ENCODE peak calls at places on chromosomes 4 and X, in eight cellular contexts. C is IMR-90, O is Peyer's patch, P is adrenal gland, A is ovary, W is upper lobe of left lung, R is esophagus muscularis mucosa, D is H1. K is an unnamed sample.

GRCh38 chrX:138756234-138756633 is 44.7 kb upstream of the FGF13 start:
- DNase-seq in C (no peak), O (no peak), P (peak; percentile 53), A (peak; percentile 19), W (no peak), R (no peak), D (peak; percentile 9), K (no peak)

GRCh38 chr4:111400736-111401135 is 744.5 kb upstream of the FAM241A start:
- DNase-seq in C (peak; percentile 81), O (no peak), P (no peak), A (no peak), W (no peak), R (no peak), D (no peak), K (no peak)

GRCh38 chr4:56038763-56039162 is 90.0 kb downstream of the CEP135 start:
- DNase-seq in C (no peak), O (no peak), P (no peak), A (no peak), W (no peak), R (no peak), D (no peak), K (no peak)

GRCh38 chr4:184041156-184041555 is 136.0 kb downstream of the STOX2 start:
- DNase-seq in C (peak; percentile 62), O (no peak), P (no peak), A (no peak), W (no peak), R (no peak), D (no peak), K (no peak)

GRCh38 chr4:40283968-40284367 is 51.2 kb upstream of the CHRNA9 start:
- DNase-seq in C (no peak), O (peak; percentile 73), P (no peak), A (no peak), W (no peak), R (no peak), D (no peak), K (no peak)

GRCh38 chrX:150258463-150259430 is 104.4 kb upstream of the MAMLD1 start:
- DNase-seq in C (peak; percentile 42), O (no peak), P (no peak), A (no peak), W (no peak), R (peak; percentile 34), D (no peak), K (no peak)

GRCh38 chr4:157265281-157265680 is 44.8 kb downstream of the GRIA2 start:
- DNase-seq in C (no peak), O (no peak), P (peak; percentile 67), A (no peak), W (no peak), R (no peak), D (no peak), K (no peak)

GRCh38 chrX:45322820-45323219 is 122.1 kb upstream of the DIPK2B start:
- DNase-seq in C (peak; percentile 45), O (no peak), P (no peak), A (no peak), W (no peak), R (no peak), D (no peak), K (no peak)

GRCh38 chrX:18354369-18355329 is at the start of gene SCML2:
- DNase-seq in C (peak; percentile 21), O (peak; percentile 54), P (peak; percentile 55), A (peak; percentile 44), W (no peak), R (no peak), D (no peak), K (peak; percentile 59)

GRCh38 chrX:40938418-40938817 is 146.8 kb upstream of the USP9X start:
- DNase-seq in C (peak; percentile 46), O (no peak), P (no peak), A (no peak), W (no peak), R (no peak), D (no peak), K (no peak)

GRCh38 chrX:133350751-133351150 is 64.5 kb downstream of the GPC4 start:
- DNase-seq in C (no peak), O (peak; percentile 59), P (peak; percentile 67), A (peak; percentile 53), W (peak; percentile 49), R (no peak), D (no peak), K (no peak)

GRCh38 chrX:107579956-107580355 is 48.4 kb upstream of the PRPS1 start:
- DNase-seq in C (peak; percentile 90), O (no peak), P (no peak), A (no peak), W (no peak), R (no peak), D (no peak), K (no peak)

GRCh38 chr4:105894570-105895323 is 524 bp upstream of the NPNT start:
- DNase-seq in C (no peak), O (peak; percentile 55), P (no peak), A (no peak), W (peak; percentile 53), R (no peak), D (no peak), K (no peak)

GRCh38 chr4:2083116-2083825 is 24.1 kb downstream of the NAT8L start:
- DNase-seq in C (no peak), O (peak; percentile 38), P (peak; percentile 27), A (no peak), W (peak; percentile 18), R (no peak), D (no peak), K (no peak)

GRCh38 chr4:10095296-10095991 is 21.2 kb downstream of the WDR1 start:
- DNase-seq in C (no peak), O (no peak), P (no peak), A (no peak), W (no peak), R (no peak), D (no peak), K (no peak)

GRCh38 chrX:68989865-68990606 is 161.2 kb downstream of the EFNB1 start:
- DNase-seq in C (peak; percentile 82), O (no peak), P (peak; percentile 54), A (peak; percentile 43), W (no peak), R (peak; percentile 24), D (peak; percentile 29), K (no peak)

GRCh38 chr4:8508266-8508665 is 67.7 kb downstream of the TRMT44 start:
- DNase-seq in C (no peak), O (no peak), P (no peak), A (no peak), W (no peak), R (no peak), D (no peak), K (no peak)
- H3K4me1 ChIP-seq in C (peaks cover 17% of the 10 kb centered on the region), O (no peaks in the 10 kb centered on the region), P (no peaks in the 10 kb centered on the region), A (peaks cover 45% of the 10 kb centered on the region), W (peaks cover 17% of the 10 kb centered on the region), R (peaks cover 36% of the 10 kb centered on the region), D (peaks cover 24% of the 10 kb centered on the region), K (no peaks in the 10 kb centered on the region)

DNA sequence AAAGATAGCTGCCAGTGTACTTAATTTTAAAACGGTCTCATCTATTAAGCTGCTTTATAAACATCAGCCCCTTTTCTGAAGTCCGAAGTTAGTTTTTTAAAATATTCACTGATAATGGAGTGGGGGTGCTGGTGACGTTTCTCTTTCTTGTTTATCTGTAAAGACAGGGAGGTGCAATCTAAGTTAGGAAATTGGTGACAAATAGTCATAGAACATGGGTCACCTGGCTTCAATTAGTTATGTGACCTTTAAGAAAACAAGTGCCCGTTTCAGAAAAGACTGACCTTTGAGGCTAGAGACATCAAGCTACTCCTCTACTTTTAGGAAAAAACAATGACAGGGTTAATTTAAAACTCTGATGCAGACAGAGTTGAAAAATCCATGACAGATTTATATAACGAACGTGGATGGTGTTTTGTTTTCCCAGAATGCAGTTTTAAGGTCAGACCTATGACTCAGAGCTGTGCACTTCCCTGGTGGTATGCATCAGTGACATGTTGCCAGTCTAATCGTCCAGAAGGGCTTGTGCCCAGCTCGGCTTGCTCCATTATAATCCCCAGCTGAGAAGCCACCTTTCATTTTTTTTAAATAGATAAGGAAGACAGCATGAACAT is 38.2 kb downstream of the FHL1 start:
- DNase-seq in C (peak; percentile 47), O (no peak), P (peak; percentile 57), A (no peak), W (no peak), R (no peak), D (no peak), K (no peak)
- TF ChIP-seq POLR2A in C (no peak), O (no peak), P (peak; percentile 42), A (no peak), W (no peak), R (no peak), D (no peak), K (peak; percentile 13)

GRCh38 chrX:132041016-132041415 is 17.9 kb downstream of the STK26 start:
- DNase-seq in C (no peak), O (no peak), P (no peak), A (no peak), W (no peak), R (no peak), D (no peak), K (no peak)

GRCh38 chrX:132043977-132044376 is 20.9 kb downstream of the STK26 start:
- DNase-seq in C (no peak), O (no peak), P (no peak), A (no peak), W (no peak), R (no peak), D (no peak), K (no peak)

GRCh38 chrX:132044953-132045352 is 21.9 kb downstream of the STK26 start:
- DNase-seq in C (no peak), O (no peak), P (no peak), A (no peak), W (no peak), R (no peak), D (no peak), K (no peak)

GRCh38 chrX:132045456-132045855 is 22.4 kb downstream of the STK26 start:
- DNase-seq in C (no peak), O (no peak), P (no peak), A (no peak), W (no peak), R (no peak), D (no peak), K (no peak)

DNA sequence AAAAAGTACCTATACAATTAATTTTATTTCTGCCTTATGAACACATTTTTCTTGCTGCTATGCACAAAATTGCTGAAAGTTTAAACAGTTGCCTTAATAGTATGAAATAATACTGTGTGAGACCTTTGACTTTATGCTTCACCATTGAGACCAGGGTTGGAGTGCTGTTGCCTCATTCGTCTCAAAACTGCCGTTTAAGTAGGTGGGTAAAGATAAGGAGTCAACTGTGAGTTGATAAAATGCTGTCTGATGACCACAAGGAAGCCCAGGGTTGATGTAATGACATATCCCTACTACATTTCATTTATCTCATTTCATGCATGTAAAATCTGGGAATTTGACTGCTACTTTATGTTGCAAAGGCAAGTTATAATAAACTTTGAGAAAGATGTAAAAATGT is 23.4 kb downstream of the STK26 start:
- DNase-seq in C (no peak), O (no peak), P (no peak), A (no peak), W (no peak), R (no peak), D (no peak), K (no peak)
- H3K27me3 ChIP-seq in C (no peaks in the 10 kb centered on the region), O (no peaks in the 10 kb centered on the region), P (peaks cover 21% of the 10 kb centered on the region), A (no peaks in the 10 kb centered on the region), W (no peaks in the 10 kb centered on the region), R (no peaks in the 10 kb centered on the region), D (no peaks in the 10 kb centered on the region), K (no peaks in the 10 kb centered on the region)

DNA sequence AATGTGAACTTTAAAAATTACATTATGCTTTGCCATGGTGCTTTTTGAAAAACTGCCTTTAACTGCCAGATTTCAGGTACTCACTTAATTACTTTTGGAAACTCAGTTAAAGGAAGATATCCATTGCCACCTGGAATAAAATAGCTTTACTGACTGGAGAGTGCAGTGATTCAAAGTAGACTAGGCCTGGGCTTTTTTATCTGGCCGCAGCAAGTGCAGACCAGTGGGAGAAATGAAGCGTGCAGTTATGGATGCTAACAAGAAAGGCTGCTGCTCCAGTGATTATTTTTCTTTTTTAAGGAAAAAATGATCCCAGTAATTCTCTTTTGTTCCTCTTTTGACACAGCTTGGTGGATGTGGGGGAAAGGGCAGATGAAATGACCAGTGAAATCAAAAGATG is 1.3 kb downstream of the SCARB2 start:
- DNase-seq in C (no peak), O (no peak), P (no peak), A (no peak), W (no peak), R (peak; percentile 19), D (no peak), K (no peak)
- H3K4me1 ChIP-seq in C (peaks cover 11% of the 10 kb centered on the region), O (peaks cover 9% of the 10 kb centered on the region), P (peaks cover 63% of the 10 kb centered on the region), A (peaks cover 17% of the 10 kb centered on the region), W (peaks cover 84% of the 10 kb centered on the region), R (peaks cover 74% of the 10 kb centered on the region), D (peaks cover 19% of the 10 kb centered on the region), K (peaks cover 78% of the 10 kb centered on the region)

K was measured in right lobe of liver.